ENCODE peak calls at places on chromosomes 2 and 18, in five cellular contexts. One of them, this sample, is unnamed.

GRCh38 chr2:25955036-25955435 is 27.3 kb downstream of the KIF3C start:
- DNase-seq in activated T-helper 1 cell treated with anti-CD3 and anti-CD28 coated beads, Interleukin-2, amount 50 U/mL, for 16 hours: no peak
- DNase-seq in SW480: no peak
- DNase-seq in activated naive CD4-positive, alpha-beta T cell treated with Interleukin-2 at 50 U/mL for 16 hours: no peak
- DNase-seq in Caco-2: no peak
- DNase-seq in this sample: no peak

GRCh38 chr2:217935901-217936684 is 66.7 kb downstream of the TNS1 start:
- DNase-seq in activated T-helper 1 cell treated with anti-CD3 and anti-CD28 coated beads, Interleukin-2, amount 50 U/mL, for 16 hours: no peak
- DNase-seq in SW480: no peak
- DNase-seq in activated naive CD4-positive, alpha-beta T cell treated with Interleukin-2 at 50 U/mL for 16 hours: no peak
- DNase-seq in Caco-2: no peak
- DNase-seq in this sample: no peak

GRCh38 chr2:68368657-68369339 is 3.7 kb downstream of the PLEK start:
- DNase-seq in activated T-helper 1 cell treated with anti-CD3 and anti-CD28 coated beads, Interleukin-2, amount 50 U/mL, for 16 hours: no peak
- DNase-seq in SW480: no peak
- DNase-seq in activated naive CD4-positive, alpha-beta T cell treated with Interleukin-2 at 50 U/mL for 16 hours: no peak
- DNase-seq in Caco-2: no peak
- DNase-seq in this sample: no peak

GRCh38 chr2:112021781-112022231 is 33.3 kb upstream of the TMEM87B start:
- DNase-seq in activated T-helper 1 cell treated with anti-CD3 and anti-CD28 coated beads, Interleukin-2, amount 50 U/mL, for 16 hours: no peak
- DNase-seq in SW480: peak; percentile 42
- DNase-seq in activated naive CD4-positive, alpha-beta T cell treated with Interleukin-2 at 50 U/mL for 16 hours: no peak
- DNase-seq in Caco-2: no peak
- DNase-seq in this sample: no peak

GRCh38 chr2:75200140-75200985 is 1.0 kb upstream of the TACR1 start:
- DNase-seq in activated T-helper 1 cell treated with anti-CD3 and anti-CD28 coated beads, Interleukin-2, amount 50 U/mL, for 16 hours: no peak
- DNase-seq in SW480: peak; percentile 53
- DNase-seq in activated naive CD4-positive, alpha-beta T cell treated with Interleukin-2 at 50 U/mL for 16 hours: no peak
- DNase-seq in Caco-2: no peak
- DNase-seq in this sample: peak; percentile 68

GRCh38 chr2:216691210-216691741 is 4.1 kb downstream of the IGFBP5 start:
- DNase-seq in activated T-helper 1 cell treated with anti-CD3 and anti-CD28 coated beads, Interleukin-2, amount 50 U/mL, for 16 hours: no peak
- DNase-seq in SW480: peak; percentile 76
- DNase-seq in activated naive CD4-positive, alpha-beta T cell treated with Interleukin-2 at 50 U/mL for 16 hours: no peak
- DNase-seq in Caco-2: no peak
- DNase-seq in this sample: peak; percentile 81

GRCh38 chr2:180184506-180184905 is 177.4 kb upstream of the CWC22 start:
- DNase-seq in activated T-helper 1 cell treated with anti-CD3 and anti-CD28 coated beads, Interleukin-2, amount 50 U/mL, for 16 hours: no peak
- DNase-seq in SW480: no peak
- DNase-seq in activated naive CD4-positive, alpha-beta T cell treated with Interleukin-2 at 50 U/mL for 16 hours: no peak
- DNase-seq in Caco-2: no peak
- DNase-seq in this sample: no peak

GRCh38 chr18:23115683-23116096 is 19.6 kb upstream of the CABLES1 start:
- DNase-seq in activated T-helper 1 cell treated with anti-CD3 and anti-CD28 coated beads, Interleukin-2, amount 50 U/mL, for 16 hours: no peak
- DNase-seq in SW480: peak; percentile 93
- DNase-seq in activated naive CD4-positive, alpha-beta T cell treated with Interleukin-2 at 50 U/mL for 16 hours: no peak
- DNase-seq in Caco-2: no peak
- DNase-seq in this sample: no peak

GRCh38 chr2:177900091-177900490 is 172.5 kb downstream of the PDE11A start:
- DNase-seq in activated T-helper 1 cell treated with anti-CD3 and anti-CD28 coated beads, Interleukin-2, amount 50 U/mL, for 16 hours: no peak
- DNase-seq in SW480: no peak
- DNase-seq in activated naive CD4-positive, alpha-beta T cell treated with Interleukin-2 at 50 U/mL for 16 hours: no peak
- DNase-seq in Caco-2: no peak
- DNase-seq in this sample: no peak

GRCh38 chr2:227365833-227366232 is 13.3 kb downstream of the TM4SF20 start:
- DNase-seq in activated T-helper 1 cell treated with anti-CD3 and anti-CD28 coated beads, Interleukin-2, amount 50 U/mL, for 16 hours: no peak
- DNase-seq in SW480: no peak
- DNase-seq in activated naive CD4-positive, alpha-beta T cell treated with Interleukin-2 at 50 U/mL for 16 hours: no peak
- DNase-seq in Caco-2: no peak
- DNase-seq in this sample: no peak

GRCh38 chr2:235506291-235506996 is 12.6 kb downstream of the AGAP1 start:
- DNase-seq in activated T-helper 1 cell treated with anti-CD3 and anti-CD28 coated beads, Interleukin-2, amount 50 U/mL, for 16 hours: no peak
- DNase-seq in SW480: peak; percentile 41
- DNase-seq in activated naive CD4-positive, alpha-beta T cell treated with Interleukin-2 at 50 U/mL for 16 hours: no peak
- DNase-seq in Caco-2: no peak
- DNase-seq in this sample: no peak

GRCh38 chr2:26504002-26504401 is 26.1 kb upstream of the OTOF start:
- DNase-seq in activated T-helper 1 cell treated with anti-CD3 and anti-CD28 coated beads, Interleukin-2, amount 50 U/mL, for 16 hours: no peak
- DNase-seq in SW480: no peak
- DNase-seq in activated naive CD4-positive, alpha-beta T cell treated with Interleukin-2 at 50 U/mL for 16 hours: no peak
- DNase-seq in Caco-2: no peak
- DNase-seq in this sample: no peak

GRCh38 chr18:703660-704018 is 8.8 kb downstream of the ENOSF1 start:
- DNase-seq in activated T-helper 1 cell treated with anti-CD3 and anti-CD28 coated beads, Interleukin-2, amount 50 U/mL, for 16 hours: no peak
- DNase-seq in SW480: no peak
- DNase-seq in activated naive CD4-positive, alpha-beta T cell treated with Interleukin-2 at 50 U/mL for 16 hours: no peak
- DNase-seq in Caco-2: no peak
- DNase-seq in this sample: peak; percentile 9

GRCh38 chr2:238079874-238080327 is 19.1 kb downstream of the SCLY start:
- DNase-seq in activated T-helper 1 cell treated with anti-CD3 and anti-CD28 coated beads, Interleukin-2, amount 50 U/mL, for 16 hours: no peak
- DNase-seq in SW480: no peak
- DNase-seq in activated naive CD4-positive, alpha-beta T cell treated with Interleukin-2 at 50 U/mL for 16 hours: no peak
- DNase-seq in Caco-2: no peak
- DNase-seq in this sample: no peak

GRCh38 chr18:47883771-47884413 is 46.6 kb downstream of the SMAD2 start:
- DNase-seq in activated T-helper 1 cell treated with anti-CD3 and anti-CD28 coated beads, Interleukin-2, amount 50 U/mL, for 16 hours: no peak
- DNase-seq in SW480: no peak
- DNase-seq in activated naive CD4-positive, alpha-beta T cell treated with Interleukin-2 at 50 U/mL for 16 hours: peak; percentile 10
- DNase-seq in Caco-2: no peak
- DNase-seq in this sample: no peak

GRCh38 chr2:42072349-42073118 is 24.7 kb downstream of the PKDCC start:
- DNase-seq in activated T-helper 1 cell treated with anti-CD3 and anti-CD28 coated beads, Interleukin-2, amount 50 U/mL, for 16 hours: no peak
- DNase-seq in SW480: peak; percentile 51
- DNase-seq in activated naive CD4-positive, alpha-beta T cell treated with Interleukin-2 at 50 U/mL for 16 hours: no peak
- DNase-seq in Caco-2: no peak
- DNase-seq in this sample: no peak

GRCh38 chr2:85785027-85785822 is 31.4 kb downstream of the ATOH8 start:
- DNase-seq in activated T-helper 1 cell treated with anti-CD3 and anti-CD28 coated beads, Interleukin-2, amount 50 U/mL, for 16 hours: no peak
- DNase-seq in SW480: no peak
- DNase-seq in activated naive CD4-positive, alpha-beta T cell treated with Interleukin-2 at 50 U/mL for 16 hours: no peak
- DNase-seq in Caco-2: no peak
- DNase-seq in this sample: no peak

GRCh38 chr2:69018629-69019227 is 5.7 kb downstream of the ANTXR1 start:
- DNase-seq in activated T-helper 1 cell treated with anti-CD3 and anti-CD28 coated beads, Interleukin-2, amount 50 U/mL, for 16 hours: no peak
- DNase-seq in SW480: no peak
- DNase-seq in activated naive CD4-positive, alpha-beta T cell treated with Interleukin-2 at 50 U/mL for 16 hours: no peak
- DNase-seq in Caco-2: no peak
- DNase-seq in this sample: no peak

GRCh38 chr2:122670932-122671331 is 915.5 kb downstream of the TSN start:
- DNase-seq in activated T-helper 1 cell treated with anti-CD3 and anti-CD28 coated beads, Interleukin-2, amount 50 U/mL, for 16 hours: no peak
- DNase-seq in SW480: no peak
- DNase-seq in activated naive CD4-positive, alpha-beta T cell treated with Interleukin-2 at 50 U/mL for 16 hours: no peak
- DNase-seq in Caco-2: no peak
- DNase-seq in this sample: no peak

GRCh38 chr2:216887132-216887531 is 27.3 kb upstream of the TNP1 start:
- DNase-seq in activated T-helper 1 cell treated with anti-CD3 and anti-CD28 coated beads, Interleukin-2, amount 50 U/mL, for 16 hours: no peak
- DNase-seq in SW480: no peak
- DNase-seq in activated naive CD4-positive, alpha-beta T cell treated with Interleukin-2 at 50 U/mL for 16 hours: no peak
- DNase-seq in Caco-2: no peak
- DNase-seq in this sample: no peak

GRCh38 chr2:98457045-98457696 is 12.5 kb downstream of the INPP4A start:
- DNase-seq in activated T-helper 1 cell treated with anti-CD3 and anti-CD28 coated beads, Interleukin-2, amount 50 U/mL, for 16 hours: no peak
- DNase-seq in SW480: no peak
- DNase-seq in activated naive CD4-positive, alpha-beta T cell treated with Interleukin-2 at 50 U/mL for 16 hours: no peak
- DNase-seq in Caco-2: no peak
- DNase-seq in this sample: no peak

GRCh38 chr2:29502452-29502851 is 387.2 kb downstream of the CLIP4 start:
- DNase-seq in activated T-helper 1 cell treated with anti-CD3 and anti-CD28 coated beads, Interleukin-2, amount 50 U/mL, for 16 hours: no peak
- DNase-seq in SW480: no peak
- DNase-seq in activated naive CD4-positive, alpha-beta T cell treated with Interleukin-2 at 50 U/mL for 16 hours: no peak
- DNase-seq in Caco-2: no peak
- DNase-seq in this sample: no peak

GRCh38 chr18:38241216-38241615 is 675.6 kb upstream of the CELF4 start:
- DNase-seq in activated T-helper 1 cell treated with anti-CD3 and anti-CD28 coated beads, Interleukin-2, amount 50 U/mL, for 16 hours: no peak
- DNase-seq in SW480: no peak
- DNase-seq in activated naive CD4-positive, alpha-beta T cell treated with Interleukin-2 at 50 U/mL for 16 hours: no peak
- DNase-seq in Caco-2: no peak
- DNase-seq in this sample: no peak

GRCh38 chr2:195479407-195479806 is 177.6 kb upstream of the SLC39A10 start:
- DNase-seq in activated T-helper 1 cell treated with anti-CD3 and anti-CD28 coated beads, Interleukin-2, amount 50 U/mL, for 16 hours: no peak
- DNase-seq in SW480: no peak
- DNase-seq in activated naive CD4-positive, alpha-beta T cell treated with Interleukin-2 at 50 U/mL for 16 hours: no peak
- DNase-seq in Caco-2: no peak
- DNase-seq in this sample: no peak

This sample was measured in mesothelial cell of epicardium.